ENCODE peak calls at places on chromosomes 4 and X, in ten cellular contexts. One of them, this sample, is unnamed.

GRCh38 chr4:5758741-5759140 is 47.7 kb downstream of the EVC start:
- DNase-seq in upper lobe of right lung: peak
- DNase-seq in hypothalamus: no peak
- DNase-seq in NCI-H2081: no peak
- DNase-seq in iris pigment epithelial cell: peak
- DNase-seq in lung microvascular endothelial cell: peak
- DNase-seq in activated naive CD4-positive, alpha-beta T cell treated with Interleukin-2 at 50 U/mL for 16 hours: peak
- DNase-seq in HFFc6: peak
- DNase-seq in posterior cingulate gyrus: no peak
- DNase-seq in T-helper 9 cell: no peak
- DNase-seq in this sample: no peak

GRCh38 chrX:57528670-57529255 is 63.0 kb upstream of the ZXDB start:
- DNase-seq in upper lobe of right lung: no peak
- DNase-seq in hypothalamus: no peak
- DNase-seq in NCI-H2081: no peak
- DNase-seq in iris pigment epithelial cell: no peak
- DNase-seq in lung microvascular endothelial cell: peak
- DNase-seq in activated naive CD4-positive, alpha-beta T cell treated with Interleukin-2 at 50 U/mL for 16 hours: peak
- DNase-seq in HFFc6: no peak
- DNase-seq in posterior cingulate gyrus: no peak
- DNase-seq in T-helper 9 cell: no peak
- DNase-seq in this sample: no peak

GRCh38 chrX:11908371-11908770 is 150.3 kb downstream of the MSL3 start:
- DNase-seq in upper lobe of right lung: no peak
- DNase-seq in hypothalamus: no peak
- DNase-seq in NCI-H2081: peak
- DNase-seq in iris pigment epithelial cell: peak
- DNase-seq in lung microvascular endothelial cell: peak
- DNase-seq in activated naive CD4-positive, alpha-beta T cell treated with Interleukin-2 at 50 U/mL for 16 hours: peak
- DNase-seq in HFFc6: peak
- DNase-seq in posterior cingulate gyrus: no peak
- DNase-seq in T-helper 9 cell: no peak
- DNase-seq in this sample: peak

GRCh38 chr4:156374069-156374468 is 420.4 kb upstream of the CTSO start:
- DNase-seq in upper lobe of right lung: no peak
- DNase-seq in hypothalamus: no peak
- DNase-seq in NCI-H2081: no peak
- DNase-seq in iris pigment epithelial cell: no peak
- DNase-seq in lung microvascular endothelial cell: no peak
- DNase-seq in activated naive CD4-positive, alpha-beta T cell treated with Interleukin-2 at 50 U/mL for 16 hours: no peak
- DNase-seq in HFFc6: no peak
- DNase-seq in posterior cingulate gyrus: no peak
- DNase-seq in T-helper 9 cell: no peak
- DNase-seq in this sample: no peak

GRCh38 chr4:150310159-150310895 is 232.1 kb downstream of the DCLK2 start:
- DNase-seq in upper lobe of right lung: no peak
- DNase-seq in hypothalamus: no peak
- DNase-seq in NCI-H2081: no peak
- DNase-seq in iris pigment epithelial cell: peak
- DNase-seq in lung microvascular endothelial cell: peak
- DNase-seq in activated naive CD4-positive, alpha-beta T cell treated with Interleukin-2 at 50 U/mL for 16 hours: no peak
- DNase-seq in HFFc6: peak
- DNase-seq in posterior cingulate gyrus: no peak
- DNase-seq in T-helper 9 cell: no peak
- DNase-seq in this sample: peak

GRCh38 chr4:73653695-73654106 is 33.5 kb upstream of the RASSF6 start:
- DNase-seq in upper lobe of right lung: no peak
- DNase-seq in hypothalamus: no peak
- DNase-seq in NCI-H2081: peak
- DNase-seq in iris pigment epithelial cell: peak
- DNase-seq in lung microvascular endothelial cell: peak
- DNase-seq in activated naive CD4-positive, alpha-beta T cell treated with Interleukin-2 at 50 U/mL for 16 hours: no peak
- DNase-seq in HFFc6: no peak
- DNase-seq in posterior cingulate gyrus: no peak
- DNase-seq in T-helper 9 cell: no peak
- DNase-seq in this sample: peak

GRCh38 chr4:100966846-100967245 is 380.5 kb downstream of the PPP3CA start:
- DNase-seq in upper lobe of right lung: no peak
- DNase-seq in hypothalamus: no peak
- DNase-seq in NCI-H2081: no peak
- DNase-seq in iris pigment epithelial cell: no peak
- DNase-seq in lung microvascular endothelial cell: no peak
- DNase-seq in activated naive CD4-positive, alpha-beta T cell treated with Interleukin-2 at 50 U/mL for 16 hours: no peak
- DNase-seq in HFFc6: no peak
- DNase-seq in posterior cingulate gyrus: no peak
- DNase-seq in T-helper 9 cell: no peak
- DNase-seq in this sample: no peak

GRCh38 chrX:102129473-102129872 is 4.0 kb downstream of the TCEAL2 start:
- DNase-seq in upper lobe of right lung: no peak
- DNase-seq in hypothalamus: no peak
- DNase-seq in NCI-H2081: peak
- DNase-seq in iris pigment epithelial cell: peak
- DNase-seq in lung microvascular endothelial cell: peak
- DNase-seq in activated naive CD4-positive, alpha-beta T cell treated with Interleukin-2 at 50 U/mL for 16 hours: no peak
- DNase-seq in HFFc6: no peak
- DNase-seq in posterior cingulate gyrus: no peak
- DNase-seq in T-helper 9 cell: no peak
- DNase-seq in this sample: peak

GRCh38 chr4:151659631-151660030 is 101.2 kb downstream of the GATB start:
- DNase-seq in upper lobe of right lung: no peak
- DNase-seq in hypothalamus: peak
- DNase-seq in NCI-H2081: no peak
- DNase-seq in iris pigment epithelial cell: no peak
- DNase-seq in lung microvascular endothelial cell: no peak
- DNase-seq in activated naive CD4-positive, alpha-beta T cell treated with Interleukin-2 at 50 U/mL for 16 hours: no peak
- DNase-seq in HFFc6: no peak
- DNase-seq in posterior cingulate gyrus: no peak
- DNase-seq in T-helper 9 cell: no peak
- DNase-seq in this sample: no peak

GRCh38 chr4:72366601-72367000 is 202.4 kb downstream of the ADAMTS3 start:
- DNase-seq in upper lobe of right lung: no peak
- DNase-seq in hypothalamus: no peak
- DNase-seq in NCI-H2081: no peak
- DNase-seq in iris pigment epithelial cell: no peak
- DNase-seq in lung microvascular endothelial cell: no peak
- DNase-seq in activated naive CD4-positive, alpha-beta T cell treated with Interleukin-2 at 50 U/mL for 16 hours: no peak
- DNase-seq in HFFc6: no peak
- DNase-seq in posterior cingulate gyrus: no peak
- DNase-seq in T-helper 9 cell: no peak
- DNase-seq in this sample: no peak

GRCh38 chr4:105966046-105966445 is 70.8 kb downstream of the NPNT start:
- DNase-seq in upper lobe of right lung: no peak
- DNase-seq in hypothalamus: no peak
- DNase-seq in NCI-H2081: no peak
- DNase-seq in iris pigment epithelial cell: peak
- DNase-seq in lung microvascular endothelial cell: peak
- DNase-seq in activated naive CD4-positive, alpha-beta T cell treated with Interleukin-2 at 50 U/mL for 16 hours: no peak
- DNase-seq in HFFc6: peak
- DNase-seq in posterior cingulate gyrus: no peak
- DNase-seq in T-helper 9 cell: no peak
- DNase-seq in this sample: peak

GRCh38 chrX:3206314-3206713 is 140.1 kb downstream of the MXRA5 start:
- DNase-seq in upper lobe of right lung: no peak
- DNase-seq in hypothalamus: no peak
- DNase-seq in NCI-H2081: no peak
- DNase-seq in iris pigment epithelial cell: no peak
- DNase-seq in lung microvascular endothelial cell: no peak
- DNase-seq in activated naive CD4-positive, alpha-beta T cell treated with Interleukin-2 at 50 U/mL for 16 hours: no peak
- DNase-seq in HFFc6: no peak
- DNase-seq in posterior cingulate gyrus: no peak
- DNase-seq in T-helper 9 cell: no peak
- DNase-seq in this sample: no peak

GRCh38 chr4:158068063-158068462 is 104.8 kb downstream of the GASK1B start:
- DNase-seq in upper lobe of right lung: no peak
- DNase-seq in hypothalamus: no peak
- DNase-seq in NCI-H2081: no peak
- DNase-seq in iris pigment epithelial cell: peak
- DNase-seq in lung microvascular endothelial cell: no peak
- DNase-seq in activated naive CD4-positive, alpha-beta T cell treated with Interleukin-2 at 50 U/mL for 16 hours: no peak
- DNase-seq in HFFc6: peak
- DNase-seq in posterior cingulate gyrus: no peak
- DNase-seq in T-helper 9 cell: no peak
- DNase-seq in this sample: no peak

GRCh38 chr4:127781303-127782024 is 658 bp upstream of the HSPA4L start:
- DNase-seq in upper lobe of right lung: peak
- DNase-seq in hypothalamus: no peak
- DNase-seq in NCI-H2081: no peak
- DNase-seq in iris pigment epithelial cell: peak
- DNase-seq in lung microvascular endothelial cell: peak
- DNase-seq in activated naive CD4-positive, alpha-beta T cell treated with Interleukin-2 at 50 U/mL for 16 hours: no peak
- DNase-seq in HFFc6: peak
- DNase-seq in posterior cingulate gyrus: no peak
- DNase-seq in T-helper 9 cell: no peak
- DNase-seq in this sample: peak

GRCh38 chr4:168092176-168092712 is at the start of gene ANXA10:
- DNase-seq in upper lobe of right lung: no peak
- DNase-seq in hypothalamus: no peak
- DNase-seq in NCI-H2081: no peak
- DNase-seq in iris pigment epithelial cell: no peak
- DNase-seq in lung microvascular endothelial cell: no peak
- DNase-seq in activated naive CD4-positive, alpha-beta T cell treated with Interleukin-2 at 50 U/mL for 16 hours: no peak
- DNase-seq in HFFc6: no peak
- DNase-seq in posterior cingulate gyrus: no peak
- DNase-seq in T-helper 9 cell: no peak
- DNase-seq in this sample: no peak

GRCh38 chr4:145736241-145736831 is 56.4 kb downstream of the C4orf51 start:
- DNase-seq in upper lobe of right lung: peak
- DNase-seq in hypothalamus: no peak
- DNase-seq in NCI-H2081: peak
- DNase-seq in iris pigment epithelial cell: no peak
- DNase-seq in lung microvascular endothelial cell: peak
- DNase-seq in activated naive CD4-positive, alpha-beta T cell treated with Interleukin-2 at 50 U/mL for 16 hours: no peak
- DNase-seq in HFFc6: no peak
- DNase-seq in posterior cingulate gyrus: no peak
- DNase-seq in T-helper 9 cell: no peak
- DNase-seq in this sample: peak

GRCh38 chrX:137313627-137314026 is 252.3 kb upstream of the ZIC3 start:
- DNase-seq in upper lobe of right lung: no peak
- DNase-seq in hypothalamus: no peak
- DNase-seq in NCI-H2081: no peak
- DNase-seq in iris pigment epithelial cell: no peak
- DNase-seq in lung microvascular endothelial cell: no peak
- DNase-seq in activated naive CD4-positive, alpha-beta T cell treated with Interleukin-2 at 50 U/mL for 16 hours: no peak
- DNase-seq in HFFc6: no peak
- DNase-seq in posterior cingulate gyrus: no peak
- DNase-seq in T-helper 9 cell: no peak
- DNase-seq in this sample: no peak

GRCh38 chr4:148029781-148030180 is 297.9 kb downstream of the ARHGAP10 start:
- DNase-seq in upper lobe of right lung: no peak
- DNase-seq in hypothalamus: no peak
- DNase-seq in NCI-H2081: no peak
- DNase-seq in iris pigment epithelial cell: no peak
- DNase-seq in lung microvascular endothelial cell: no peak
- DNase-seq in activated naive CD4-positive, alpha-beta T cell treated with Interleukin-2 at 50 U/mL for 16 hours: no peak
- DNase-seq in HFFc6: no peak
- DNase-seq in posterior cingulate gyrus: no peak
- DNase-seq in T-helper 9 cell: no peak
- DNase-seq in this sample: no peak

GRCh38 chr4:17758459-17758858 is 23.0 kb downstream of the FAM184B start:
- DNase-seq in upper lobe of right lung: no peak
- DNase-seq in hypothalamus: no peak
- DNase-seq in NCI-H2081: peak
- DNase-seq in iris pigment epithelial cell: no peak
- DNase-seq in lung microvascular endothelial cell: no peak
- DNase-seq in activated naive CD4-positive, alpha-beta T cell treated with Interleukin-2 at 50 U/mL for 16 hours: no peak
- DNase-seq in HFFc6: no peak
- DNase-seq in posterior cingulate gyrus: no peak
- DNase-seq in T-helper 9 cell: no peak
- DNase-seq in this sample: no peak

GRCh38 chrX:14777484-14777883 is 95.4 kb downstream of the FANCB start:
- DNase-seq in upper lobe of right lung: no peak
- DNase-seq in hypothalamus: no peak
- DNase-seq in NCI-H2081: no peak
- DNase-seq in iris pigment epithelial cell: peak
- DNase-seq in lung microvascular endothelial cell: peak
- DNase-seq in activated naive CD4-positive, alpha-beta T cell treated with Interleukin-2 at 50 U/mL for 16 hours: no peak
- DNase-seq in HFFc6: peak
- DNase-seq in posterior cingulate gyrus: no peak
- DNase-seq in T-helper 9 cell: no peak
- DNase-seq in this sample: no peak

This sample was measured in cardiac muscle cell.